ENCODE peak calls at places on chromosomes 4 and X, in nine cellular contexts. P, S, R, J, Z, Q, Y, W and G are unnamed samples.

GRCh38 chr4:82500830-82501229 is 61.0 kb downstream of the TMEM150C start:
- DNase-seq in P (no peak), S (no peak), R (no peak), J (no peak), Z (no peak), Q (no peak), Y (no peak), W (no peak), G (no peak)

GRCh38 chr4:98939892-98940298 is 11.0 kb upstream of the EIF4E start:
- DNase-seq in P (no peak), S (no peak), R (no peak), J (no peak), Z (no peak), Q (peak; percentile 59), Y (no peak), W (no peak), G (no peak)

GRCh38 chr4:18593297-18594002 is 571.9 kb upstream of the LCORL start:
- DNase-seq in P (peak; percentile 64), S (peak; percentile 41), R (peak; percentile 29), J (no peak), Z (peak; percentile 24), Q (peak; percentile 80), Y (no peak), W (peak; percentile 19), G (peak; percentile 32)

GRCh38 chr4:83923341-83923740 is 387.4 kb downstream of the GPAT3 start:
- DNase-seq in P (no peak), S (no peak), R (no peak), J (no peak), Z (no peak), Q (no peak), Y (no peak), W (no peak), G (no peak)

GRCh38 chr4:20370284-20370683 is 118.6 kb downstream of the SLIT2 start:
- DNase-seq in P (no peak), S (no peak), R (no peak), J (no peak), Z (no peak), Q (no peak), Y (no peak), W (no peak), G (no peak)

GRCh38 chr4:15436515-15436914 is 8.7 kb downstream of the C1QTNF7 start:
- DNase-seq in P (no peak), S (no peak), R (peak; percentile 76), J (no peak), Z (no peak), Q (no peak), Y (no peak), W (no peak), G (no peak)

GRCh38 chr4:98181815-98182214 is 38.5 kb upstream of the STPG2 start:
- DNase-seq in P (no peak), S (no peak), R (no peak), J (no peak), Z (no peak), Q (no peak), Y (no peak), W (no peak), G (no peak)

GRCh38 chrX:110734894-110735541 is 60.6 kb downstream of the CHRDL1 start:
- DNase-seq in P (no peak), S (no peak), R (no peak), J (no peak), Z (no peak), Q (no peak), Y (no peak), W (no peak), G (no peak)

GRCh38 chrX:133511041-133511440 is 95.8 kb upstream of the GPC4 start:
- DNase-seq in P (no peak), S (no peak), R (no peak), J (no peak), Z (no peak), Q (no peak), Y (no peak), W (no peak), G (no peak)

GRCh38 chr4:140607852-140608251 is 39.1 kb upstream of the UCP1 start:
- DNase-seq in P (no peak), S (no peak), R (no peak), J (no peak), Z (no peak), Q (no peak), Y (no peak), W (no peak), G (no peak)

GRCh38 chrX:28124416-28124815 is 143.2 kb upstream of the DCAF8L1 start:
- DNase-seq in P (no peak), S (no peak), R (no peak), J (no peak), Z (no peak), Q (no peak), Y (no peak), W (no peak), G (no peak)

GRCh38 chrX:135416546-135416945 is 5.2 kb upstream of the SMIM10L2A start:
- DNase-seq in P (no peak), S (no peak), R (no peak), J (no peak), Z (no peak), Q (no peak), Y (no peak), W (no peak), G (no peak)

GRCh38 chrX:10111364-10112148 is 45.2 kb upstream of the CLCN4 start:
- DNase-seq in P (no peak), S (no peak), R (peak; percentile 75), J (peak; percentile 90), Z (no peak), Q (no peak), Y (no peak), W (no peak), G (no peak)

GRCh38 chrX:54807524-54808108 is at the start of gene MAGED2:
- DNase-seq in P (peak; percentile 22), S (peak; percentile 13), R (peak; percentile 64), J (peak; percentile 85), Z (no peak), Q (peak; percentile 26), Y (no peak), W (peak; percentile 43), G (peak; percentile 44)

GRCh38 chr4:25878676-25879075 is 15.9 kb upstream of the SEL1L3 start:
- DNase-seq in P (no peak), S (no peak), R (no peak), J (no peak), Z (no peak), Q (peak; percentile 43), Y (no peak), W (no peak), G (no peak)

GRCh38 chr4:167826281-167826680 is 266.1 kb upstream of the ANXA10 start:
- DNase-seq in P (no peak), S (no peak), R (no peak), J (no peak), Z (no peak), Q (peak; percentile 12), Y (no peak), W (no peak), G (no peak)

GRCh38 chr4:77501240-77501639 is 104.4 kb upstream of the CXCL13 start:
- DNase-seq in P (no peak), S (no peak), R (no peak), J (no peak), Z (no peak), Q (no peak), Y (no peak), W (no peak), G (no peak)

GRCh38 chr4:19700951-19701350 is 550.8 kb upstream of the SLIT2 start:
- DNase-seq in P (no peak), S (no peak), R (no peak), J (no peak), Z (no peak), Q (no peak), Y (no peak), W (no peak), G (no peak)

DNA sequence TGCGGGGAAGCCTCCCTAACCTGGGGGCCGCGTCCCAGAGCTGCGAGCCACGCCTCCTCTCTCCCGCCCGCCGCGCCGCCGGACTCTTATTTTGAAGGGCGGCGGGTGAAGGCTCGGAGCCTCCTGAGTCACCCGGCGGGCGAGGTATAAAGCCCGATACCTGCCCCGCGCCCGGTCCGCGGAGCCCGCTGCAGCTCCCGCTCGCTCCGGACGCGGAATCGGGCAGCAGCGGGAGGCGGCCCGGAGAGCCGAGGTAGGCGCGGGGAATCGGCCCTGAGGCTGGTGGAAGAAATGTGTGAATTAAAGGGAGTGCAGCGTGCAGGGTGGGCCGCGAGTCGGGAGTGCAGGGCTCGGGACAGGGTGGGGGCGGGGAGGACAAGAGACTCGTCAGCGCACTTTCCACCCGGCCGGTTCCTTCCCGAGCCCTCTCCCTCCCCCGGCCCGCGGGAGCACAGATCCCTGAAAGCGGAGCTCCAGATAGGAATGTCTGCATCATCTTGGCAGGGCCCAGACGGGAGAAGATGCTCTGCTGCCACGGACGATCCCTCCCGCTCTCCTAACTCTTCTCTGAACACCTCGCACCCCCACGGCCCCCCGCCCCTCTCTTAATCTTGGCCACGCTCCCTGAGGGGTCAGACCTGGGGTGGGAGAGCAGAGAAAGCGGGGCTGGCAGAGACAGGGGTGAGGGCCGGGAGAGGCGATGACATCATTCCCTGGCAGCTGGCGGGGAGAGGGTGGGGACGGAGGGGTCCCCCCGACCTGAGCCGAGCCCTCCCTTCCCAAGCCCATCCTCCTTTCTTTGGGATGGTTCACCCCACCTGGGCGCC is 177.9 kb downstream of the CBR4 start:
- DNase-seq in P (peak; percentile 85), S (peak; percentile 77), R (peak; percentile 89), J (peak; percentile 90), Z (peak; percentile 80), Q (peak; percentile 53), Y (peak; percentile 87), W (peak; percentile 89), G (peak; percentile 88)
- TF ChIP-seq POLR2A in P (peak; percentile 69), S (peak; percentile 79), R (peak; percentile 97), J (no peak), Z (peak; percentile 64), Q (no peak), Y (peak; percentile 88), W (peak; percentile 80), G (peak; percentile 97)

DNA sequence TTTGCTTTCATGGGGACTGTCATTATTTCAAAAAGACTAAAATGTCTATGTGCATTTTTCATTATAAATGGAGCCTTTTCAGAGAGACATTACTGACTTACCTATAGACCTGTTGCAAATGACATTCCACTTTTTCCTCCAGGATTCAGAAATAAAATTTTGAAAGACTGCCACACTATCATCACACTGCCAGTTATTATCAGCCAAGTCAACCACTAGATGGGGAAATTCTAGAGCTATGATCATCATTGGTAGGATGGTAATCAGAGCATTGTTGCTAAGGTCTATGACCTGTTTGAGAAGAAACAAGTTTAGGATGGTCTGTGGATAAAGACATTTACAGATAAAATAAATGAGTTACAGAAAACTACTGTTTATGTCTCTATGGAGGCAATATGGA is 22.5 kb downstream of the LRRC66 start:
- DNase-seq in P (no peak), S (no peak), R (no peak), J (no peak), Z (no peak), Q (no peak), Y (no peak), W (no peak), G (no peak)
- TF ChIP-seq CTCF in P (no peak), S (no peak), R (no peak), J (no peak), Z (no peak), Q (peak; percentile 9), Y (no peak), W (no peak), G (no peak)

GRCh38 chr4:8050180-8050554 is 108.4 kb downstream of the ABLIM2 start:
- DNase-seq in P (no peak), S (no peak), R (no peak), J (no peak), Z (no peak), Q (no peak), Y (no peak), W (no peak), G (no peak)
- H3K4me3 ChIP-seq in P (no peak overlapping the region), S (no peak overlapping the region), R (no peak overlapping the region), J (no peak overlapping the region), Z (no peak overlapping the region), Q (no peak overlapping the region), Y (no peak overlapping the region), W (no peak overlapping the region), G (no peak overlapping the region)

GRCh38 chr4:114870987-114871386 is 242.4 kb downstream of the NDST4 start:
- DNase-seq in P (no peak), S (no peak), R (no peak), J (no peak), Z (no peak), Q (no peak), Y (no peak), W (no peak), G (no peak)
- TF ChIP-seq POLR2A in P (no peak), S (no peak), R (no peak), J (no peak), Z (no peak), Q (no peak), Y (no peak), W (no peak), G (no peak)